ENCODE peak calls at places on chromosome 4, in four cellular contexts. B is NCI-H1694 treated with DMSO at 0.1 percent for 48 hours; Z is NCI-H1092; J is naive thymus-derived CD8-positive, alpha-beta T cell. X is an unnamed sample.

GRCh38 chr4:157994863-157995262 is 178.0 kb downstream of the GASK1B start:
- DNase-seq in B (no peak), J (no peak), Z (no peak), X (no peak)

GRCh38 chr4:172202480-172203076 is 389.4 kb downstream of the GALNTL6 start:
- DNase-seq in B (peak; percentile 19), J (no peak), Z (no peak), X (no peak)

GRCh38 chr4:149077142-149077541 is 634.9 kb upstream of the NR3C2 start:
- DNase-seq in Z (no peak), B (no peak), J (no peak), X (no peak)

GRCh38 chr4:17577660-17578481 is 873 bp downstream of the LAP3 start:
- DNase-seq in J (no peak), B (no peak), Z (no peak), X (no peak)

GRCh38 chr4:182449186-182449880 is 206.1 kb downstream of the TENM3 start:
- DNase-seq in B (peak; percentile 47), Z (no peak), J (no peak), X (no peak)

GRCh38 chr4:184215709-184216328 is 1.9 kb downstream of the ENPP6 start:
- DNase-seq in B (peak; percentile 16), J (no peak), Z (no peak), X (no peak)

GRCh38 chr4:61520688-61521160 is 320.6 kb downstream of the ADGRL3 start:
- DNase-seq in B (no peak), Z (no peak), J (no peak), X (no peak)

GRCh38 chr4:166535865-166536264 is 662.8 kb downstream of the TLL1 start:
- DNase-seq in J (no peak), Z (no peak), B (no peak), X (no peak)

GRCh38 chr4:48974979-48975640 is 11.0 kb upstream of the CWH43 start:
- DNase-seq in B (no peak), Z (no peak), J (no peak), X (no peak)

GRCh38 chr4:186651624-186652023 is 72.0 kb downstream of the FAT1 start:
- DNase-seq in B (no peak), Z (peak; percentile 90), J (no peak), X (no peak)

GRCh38 chr4:46270986-46271596 is 118.8 kb downstream of the GABRA2 start:
- DNase-seq in J (no peak), Z (no peak), B (peak; percentile 13), X (no peak)

GRCh38 chr4:43651991-43652390 is 759.5 kb downstream of the GRXCR1 start:
- DNase-seq in J (no peak), B (no peak), Z (no peak), X (no peak)

GRCh38 chr4:176753049-176753448 is 39.7 kb downstream of the VEGFC start:
- DNase-seq in J (no peak), Z (no peak), B (no peak), X (no peak)

GRCh38 chr4:1746919-1747602 is 25.7 kb downstream of the TACC3 start:
- DNase-seq in Z (no peak), B (no peak), J (no peak), X (no peak)

GRCh38 chr4:41746440-41747229 is 1.9 kb downstream of the PHOX2B start:
- DNase-seq in J (no peak), Z (no peak), B (no peak), X (no peak)

GRCh38 chr4:40325406-40326019 is 9.6 kb upstream of the CHRNA9 start:
- DNase-seq in B (peak; percentile 75), J (peak; percentile 65), Z (peak; percentile 47), X (peak; percentile 55)

GRCh38 chr4:91279899-91280298 is 1023.9 kb upstream of the GRID2 start:
- DNase-seq in Z (no peak), B (no peak), J (no peak), X (no peak)

GRCh38 chr4:125315571-125316390 is 1.0 kb downstream of the FAT4 start:
- DNase-seq in Z (peak; percentile 46), B (peak; percentile 34), J (no peak), X (no peak)

GRCh38 chr4:20544645-20545044 is 155.6 kb upstream of the PACRGL start:
- DNase-seq in J (no peak), Z (no peak), B (peak; percentile 33), X (no peak)

GRCh38 chr4:7435411-7436095 is 823 bp upstream of the PSAPL1 start:
- DNase-seq in B (no peak), Z (no peak), J (no peak), X (peak; percentile 10)

GRCh38 chr4:28557755-28558154 is 1697.1 kb downstream of the STIM2 start:
- DNase-seq in Z (no peak), J (no peak), B (no peak), X (no peak)

GRCh38 chr4:122010610-122011009 is 58.8 kb upstream of the TRPC3 start:
- DNase-seq in J (no peak), B (no peak), Z (no peak), X (no peak)

GRCh38 chr4:125390126-125390525 is 75.4 kb downstream of the FAT4 start:
- DNase-seq in J (no peak), B (no peak), Z (no peak), X (no peak)

GRCh38 chr4:115844180-115844579 is 730.8 kb upstream of the NDST4 start:
- DNase-seq in B (no peak), J (no peak), Z (no peak), X (no peak)

GRCh38 chr4:137414802-137415201 is 117.5 kb downstream of the PCDH18 start:
- DNase-seq in Z (no peak), J (no peak), B (no peak), X (no peak)

GRCh38 chr4:145501051-145501660 is 19.5 kb downstream of the SMAD1 start:
- DNase-seq in J (no peak), B (no peak), Z (no peak), X (no peak)

GRCh38 chr4:142563682-142564291 is 282.3 kb downstream of the INPP4B start:
- DNase-seq in J (no peak), B (no peak), Z (no peak), X (no peak)

GRCh38 chr4:150010525-150011126 is 67.6 kb upstream of the DCLK2 start:
- DNase-seq in B (peak; percentile 65), Z (peak; percentile 37), J (no peak), X (no peak)

GRCh38 chr4:185304944-185305690 is 90.6 kb downstream of the LRP2BP start:
- DNase-seq in Z (no peak), B (peak; percentile 11), J (peak; percentile 18), X (no peak)

GRCh38 chr4:1194028-1194900 is 21.9 kb upstream of the SPON2 start:
- DNase-seq in Z (peak; percentile 34), J (no peak), B (no peak), X (no peak)